ENCODE peak calls at places on chromosomes 2 and 18, in five cellular contexts. One of them, this sample, is unnamed. For H3K27me3, the result is how much of the 10 kb centered on the place peaks cover.

GRCh38 chr2:154375625-154376020 is 322.9 kb upstream of the KCNJ3 start:
- DNase-seq in adrenal gland: no peak
- DNase-seq in H9: no peak
- DNase-seq in small intestine: peak
- DNase-seq in CD4-positive, alpha-beta T cell: no peak
- DNase-seq in this sample: peak

GRCh38 chr2:109124982-109125594 is 3.9 kb upstream of the SH3RF3 start:
- DNase-seq in H9: no peak
- DNase-seq in adrenal gland: no peak
- DNase-seq in CD4-positive, alpha-beta T cell: no peak
- DNase-seq in small intestine: no peak
- DNase-seq in this sample: peak

GRCh38 chr2:105373895-105374401 is 24.9 kb downstream of the FHL2 start:
- DNase-seq in H9: no peak
- DNase-seq in CD4-positive, alpha-beta T cell: no peak
- DNase-seq in small intestine: peak
- DNase-seq in adrenal gland: no peak
- DNase-seq in this sample: no peak

GRCh38 chr2:165893556-165893955 is 60.0 kb downstream of the TTC21B start:
- DNase-seq in CD4-positive, alpha-beta T cell: no peak
- DNase-seq in adrenal gland: no peak
- DNase-seq in small intestine: peak
- DNase-seq in H9: no peak
- DNase-seq in this sample: no peak

GRCh38 chr18:45626330-45627203 is 11.3 kb downstream of the SLC14A2 start:
- DNase-seq in H9: peak
- DNase-seq in adrenal gland: no peak
- DNase-seq in CD4-positive, alpha-beta T cell: no peak
- DNase-seq in small intestine: no peak
- DNase-seq in this sample: peak

GRCh38 chr2:9138507-9139085 is 68.0 kb upstream of the ASAP2 start:
- DNase-seq in CD4-positive, alpha-beta T cell: no peak
- DNase-seq in H9: peak
- DNase-seq in small intestine: no peak
- DNase-seq in adrenal gland: no peak
- DNase-seq in this sample: peak

GRCh38 chr2:186518945-186519344 is 32.9 kb downstream of the ZC3H15 start:
- DNase-seq in H9: no peak
- DNase-seq in small intestine: no peak
- DNase-seq in CD4-positive, alpha-beta T cell: no peak
- DNase-seq in adrenal gland: no peak
- DNase-seq in this sample: no peak

GRCh38 chr18:56975276-56975675 is 171.6 kb upstream of the BOD1L2 start:
- DNase-seq in small intestine: no peak
- DNase-seq in adrenal gland: no peak
- DNase-seq in CD4-positive, alpha-beta T cell: no peak
- DNase-seq in H9: no peak
- DNase-seq in this sample: no peak

GRCh38 chr2:11175293-11175795 is 20.1 kb downstream of the SLC66A3 start:
- DNase-seq in H9: no peak
- DNase-seq in CD4-positive, alpha-beta T cell: no peak
- DNase-seq in adrenal gland: peak
- DNase-seq in small intestine: no peak
- DNase-seq in this sample: no peak

GRCh38 chr2:171272039-171272438 is 111.3 kb upstream of the TLK1 start:
- DNase-seq in adrenal gland: peak
- DNase-seq in CD4-positive, alpha-beta T cell: no peak
- DNase-seq in small intestine: no peak
- DNase-seq in H9: no peak
- DNase-seq in this sample: no peak

GRCh38 chr2:183522441-183522840 is 398.2 kb downstream of the NUP35 start:
- DNase-seq in adrenal gland: no peak
- DNase-seq in H9: no peak
- DNase-seq in small intestine: no peak
- DNase-seq in CD4-positive, alpha-beta T cell: no peak
- DNase-seq in this sample: no peak

GRCh38 chr2:23524261-23524706 is 139.3 kb downstream of the KLHL29 start:
- DNase-seq in H9: no peak
- DNase-seq in small intestine: no peak
- DNase-seq in adrenal gland: peak
- DNase-seq in CD4-positive, alpha-beta T cell: no peak
- DNase-seq in this sample: no peak

GRCh38 chr2:27830616-27831120 is 59.1 kb downstream of the MRPL33 start:
- DNase-seq in adrenal gland: no peak
- DNase-seq in H9: no peak
- DNase-seq in small intestine: no peak
- DNase-seq in CD4-positive, alpha-beta T cell: no peak
- DNase-seq in this sample: no peak

GRCh38 chr2:42446503-42447271 is 47.1 kb downstream of the KCNG3 start:
- DNase-seq in CD4-positive, alpha-beta T cell: no peak
- DNase-seq in adrenal gland: no peak
- DNase-seq in H9: no peak
- DNase-seq in small intestine: no peak
- DNase-seq in this sample: no peak

GRCh38 chr2:36597532-36598377 is at the start of gene FEZ2:
- DNase-seq in CD4-positive, alpha-beta T cell: peak
- DNase-seq in small intestine: peak
- DNase-seq in H9: peak
- DNase-seq in adrenal gland: peak
- DNase-seq in this sample: peak

GRCh38 chr2:71999580-71999979 is 148.1 kb downstream of the CYP26B1 start:
- DNase-seq in small intestine: no peak
- DNase-seq in CD4-positive, alpha-beta T cell: no peak
- DNase-seq in adrenal gland: no peak
- DNase-seq in H9: no peak
- DNase-seq in this sample: no peak

GRCh38 chr2:113854970-113855740 is 34.7 kb upstream of the ACTR3 start:
- DNase-seq in CD4-positive, alpha-beta T cell: no peak
- DNase-seq in small intestine: no peak
- DNase-seq in adrenal gland: peak
- DNase-seq in H9: no peak
- DNase-seq in this sample: no peak

GRCh38 chr2:112692914-112693313 is 27.9 kb upstream of the NT5DC4 start:
- DNase-seq in adrenal gland: no peak
- DNase-seq in small intestine: no peak
- DNase-seq in CD4-positive, alpha-beta T cell: no peak
- DNase-seq in H9: no peak
- DNase-seq in this sample: no peak

GRCh38 chr2:98806266-98806697 is 75.3 kb upstream of the MGAT4A start:
- DNase-seq in H9: no peak
- DNase-seq in adrenal gland: peak
- DNase-seq in small intestine: no peak
- DNase-seq in CD4-positive, alpha-beta T cell: no peak
- DNase-seq in this sample: no peak

GRCh38 chr2:237685408-237685807 is 58.0 kb downstream of the LRRFIP1 start:
- DNase-seq in adrenal gland: no peak
- DNase-seq in H9: peak
- DNase-seq in small intestine: peak
- DNase-seq in CD4-positive, alpha-beta T cell: no peak
- DNase-seq in this sample: peak

GRCh38 chr18:36186461-36187137 is 698 bp upstream of the MOCOS start:
- DNase-seq in small intestine: peak
- DNase-seq in adrenal gland: peak
- DNase-seq in H9: peak
- DNase-seq in CD4-positive, alpha-beta T cell: no peak
- DNase-seq in this sample: peak

GRCh38 chr2:85785027-85785822 is 31.4 kb downstream of the ATOH8 start:
- DNase-seq in H9: no peak
- DNase-seq in adrenal gland: no peak
- DNase-seq in CD4-positive, alpha-beta T cell: no peak
- DNase-seq in small intestine: no peak
- DNase-seq in this sample: no peak

GRCh38 chr18:33699372-33699771 is 121.4 kb downstream of the ASXL3 start:
- DNase-seq in small intestine: no peak
- DNase-seq in H9: no peak
- DNase-seq in adrenal gland: no peak
- DNase-seq in CD4-positive, alpha-beta T cell: no peak
- DNase-seq in this sample: no peak

GRCh38 chr2:85888745-85889647 is at the start of gene ST3GAL5:
- DNase-seq in H9: peak
- DNase-seq in small intestine: peak
- DNase-seq in adrenal gland: peak
- DNase-seq in CD4-positive, alpha-beta T cell: peak
- DNase-seq in this sample: peak

GRCh38 chr18:21391074-21391673 is 149.1 kb downstream of the GREB1L start:
- DNase-seq in small intestine: peak
- DNase-seq in adrenal gland: no peak
- DNase-seq in CD4-positive, alpha-beta T cell: no peak
- DNase-seq in H9: no peak
- DNase-seq in this sample: no peak

GRCh38 chr18:36350211-36350610 is 52.7 kb downstream of the FHOD3 start:
- DNase-seq in adrenal gland: no peak
- DNase-seq in H9: no peak
- DNase-seq in CD4-positive, alpha-beta T cell: no peak
- DNase-seq in small intestine: no peak
- DNase-seq in this sample: no peak

GRCh38 chr2:38460313-38460712 is 83.2 kb upstream of the ATL2 start:
- DNase-seq in CD4-positive, alpha-beta T cell: no peak
- DNase-seq in adrenal gland: no peak
- DNase-seq in small intestine: peak
- DNase-seq in H9: no peak
- DNase-seq in this sample: no peak

GRCh38 chr18:76461148-76461547 is 33.9 kb downstream of the ZNF516 start:
- DNase-seq in small intestine: no peak
- DNase-seq in adrenal gland: no peak
- DNase-seq in H9: no peak
- DNase-seq in CD4-positive, alpha-beta T cell: no peak
- DNase-seq in this sample: no peak

GRCh38 chr18:48022531-48023330 is 92.3 kb upstream of the SMAD2 start:
- DNase-seq in CD4-positive, alpha-beta T cell: no peak
- DNase-seq in adrenal gland: peak
- DNase-seq in small intestine: peak
- DNase-seq in H9: no peak
- DNase-seq in this sample: peak

GRCh38 chr2:240225116-240225515 is 84.7 kb upstream of the OTOS start:
- DNase-seq in H9: no peak
- DNase-seq in CD4-positive, alpha-beta T cell: no peak
- DNase-seq in adrenal gland: no peak
- DNase-seq in small intestine: no peak
- DNase-seq in this sample: no peak

GRCh38 chr2:96876036-96876810 is 6.3 kb upstream of the SEMA4C start:
- DNase-seq in adrenal gland: no peak
- DNase-seq in H9: peak
- DNase-seq in CD4-positive, alpha-beta T cell: no peak
- DNase-seq in small intestine: no peak
- DNase-seq in this sample: no peak

GRCh38 chr2:237754182-237754581 is 44.4 kb upstream of the RBM44 start:
- DNase-seq in CD4-positive, alpha-beta T cell: no peak
- DNase-seq in adrenal gland: peak
- DNase-seq in H9: no peak
- DNase-seq in small intestine: no peak
- DNase-seq in this sample: no peak

GRCh38 chr2:236176417-236176816 is 8.2 kb upstream of the GBX2 start:
- DNase-seq in H9: no peak
- DNase-seq in adrenal gland: no peak
- DNase-seq in small intestine: peak
- DNase-seq in CD4-positive, alpha-beta T cell: no peak
- DNase-seq in this sample: peak
- H3K27me3 ChIP-seq in H9: under half
- H3K27me3 ChIP-seq in adrenal gland: half or more
- H3K27me3 ChIP-seq in small intestine: under half
- H3K27me3 ChIP-seq in CD4-positive, alpha-beta T cell: half or more
- H3K27me3 ChIP-seq in this sample: half or more

DNA sequence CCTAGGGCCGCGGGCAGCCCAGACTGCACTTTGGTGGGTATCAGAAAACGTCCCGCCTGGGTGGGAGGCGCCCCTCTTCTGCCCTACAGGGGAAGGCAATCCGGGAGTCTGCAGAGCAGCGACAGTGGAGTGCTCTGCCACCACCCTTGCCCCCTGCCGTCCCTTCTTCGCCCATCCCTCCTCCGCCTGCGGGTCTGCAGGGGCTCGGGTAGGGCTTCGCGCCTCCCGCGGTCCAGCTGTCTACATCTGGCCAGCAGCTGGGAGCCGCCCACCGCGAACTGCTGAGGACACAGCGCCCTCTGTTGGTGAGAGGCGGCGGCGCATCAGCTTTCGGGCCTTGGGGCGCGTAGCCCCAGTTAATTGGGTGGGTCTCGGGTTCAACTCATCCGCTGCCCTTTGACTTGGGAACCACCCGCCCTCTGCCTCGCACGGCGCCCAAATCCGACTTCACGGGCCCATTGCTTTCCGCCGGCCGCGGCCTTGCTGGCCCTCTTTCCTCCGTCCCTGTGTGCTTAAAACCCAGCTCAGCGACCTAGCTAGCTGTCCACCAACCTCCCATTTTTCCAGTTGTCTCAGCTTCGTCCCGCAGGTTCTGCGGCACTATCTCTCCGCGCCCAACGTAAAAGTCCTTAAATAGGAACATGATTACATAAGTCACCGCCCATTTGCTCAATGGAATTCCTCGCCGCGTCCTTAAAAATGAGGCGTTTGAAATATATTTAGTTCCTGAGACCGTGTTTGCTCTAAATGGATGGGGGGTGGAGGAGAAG is 17.6 kb downstream of the WNT10A start:
- DNase-seq in CD4-positive, alpha-beta T cell: peak
- DNase-seq in adrenal gland: peak
- DNase-seq in small intestine: peak
- DNase-seq in H9: peak
- DNase-seq in this sample: peak
- H3K27me3 ChIP-seq in CD4-positive, alpha-beta T cell: under half
- H3K27me3 ChIP-seq in adrenal gland: half or more
- H3K27me3 ChIP-seq in small intestine: under half
- H3K27me3 ChIP-seq in H9: half or more
- H3K27me3 ChIP-seq in this sample: half or more

DNA sequence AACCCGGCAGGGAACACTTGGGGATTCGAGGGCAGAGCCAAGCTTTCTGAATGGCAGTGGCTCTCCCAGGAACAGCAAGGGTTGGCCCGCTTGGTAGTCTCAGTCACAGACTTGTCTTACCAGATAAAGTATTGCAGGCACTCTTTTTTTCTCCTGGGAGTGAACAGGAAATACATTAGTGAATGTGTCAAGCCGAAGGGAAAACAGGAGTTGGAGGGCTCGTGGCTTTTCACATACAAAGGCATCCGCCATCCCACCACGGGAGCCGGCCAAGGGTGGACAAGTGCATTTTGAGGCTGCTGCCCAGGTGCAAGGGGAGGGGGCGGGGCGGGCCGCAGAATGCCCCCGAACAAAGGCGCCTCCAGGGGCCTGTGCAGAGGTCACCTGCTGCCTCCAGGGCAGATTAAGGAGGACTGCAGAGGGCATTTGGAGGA is 163.3 kb upstream of the SIX3 start:
- DNase-seq in CD4-positive, alpha-beta T cell: no peak
- DNase-seq in H9: peak
- DNase-seq in small intestine: peak
- DNase-seq in adrenal gland: no peak
- DNase-seq in this sample: peak
- H3K27me3 ChIP-seq in CD4-positive, alpha-beta T cell: under half
- H3K27me3 ChIP-seq in H9: under half
- H3K27me3 ChIP-seq in small intestine: under half
- H3K27me3 ChIP-seq in adrenal gland: under half
- H3K27me3 ChIP-seq in this sample: under half

GRCh38 chr2:74917702-74918619 is 40.5 kb upstream of the POLE4 start:
- DNase-seq in adrenal gland: no peak
- DNase-seq in CD4-positive, alpha-beta T cell: no peak
- DNase-seq in small intestine: peak
- DNase-seq in H9: no peak
- DNase-seq in this sample: peak
- H3K27me3 ChIP-seq in adrenal gland: under half
- H3K27me3 ChIP-seq in CD4-positive, alpha-beta T cell: under half
- H3K27me3 ChIP-seq in small intestine: under half
- H3K27me3 ChIP-seq in H9: under half
- H3K27me3 ChIP-seq in this sample: under half

GRCh38 chr2:120432976-120433815 is 87.3 kb downstream of the INHBB start:
- DNase-seq in H9: peak
- DNase-seq in adrenal gland: no peak
- DNase-seq in CD4-positive, alpha-beta T cell: no peak
- DNase-seq in small intestine: no peak
- DNase-seq in this sample: no peak
- H3K27me3 ChIP-seq in H9: under half
- H3K27me3 ChIP-seq in adrenal gland: under half
- H3K27me3 ChIP-seq in CD4-positive, alpha-beta T cell: under half
- H3K27me3 ChIP-seq in small intestine: under half
- H3K27me3 ChIP-seq in this sample: under half